ENCODE peak calls at places on chromosomes 13 and 19, in five cellular contexts. One of them, this sample, is unnamed. For H3K27me3, the result is how much of the 10 kb centered on the place peaks cover.

GRCh38 chr19:30276312-30276884 is 95.8 kb upstream of the ZNF536 start:
- DNase-seq in IMR-90: no peak
- DNase-seq in esophagus squamous epithelium: no peak
- DNase-seq in HL-60: no peak
- DNase-seq in HepG2: no peak
- DNase-seq in this sample: no peak

GRCh38 chr19:5103061-5103701 is 134.3 kb downstream of the KDM4B start:
- DNase-seq in HepG2: no peak
- DNase-seq in IMR-90: peak
- DNase-seq in HL-60: no peak
- DNase-seq in esophagus squamous epithelium: no peak
- DNase-seq in this sample: no peak

GRCh38 chr13:77530870-77531269 is 4.6 kb upstream of the SCEL start:
- DNase-seq in HepG2: no peak
- DNase-seq in IMR-90: no peak
- DNase-seq in esophagus squamous epithelium: no peak
- DNase-seq in HL-60: no peak
- DNase-seq in this sample: no peak

GRCh38 chr13:65217459-65217858 is 2012.7 kb downstream of the PCDH9 start:
- DNase-seq in esophagus squamous epithelium: no peak
- DNase-seq in HepG2: no peak
- DNase-seq in HL-60: no peak
- DNase-seq in IMR-90: no peak
- DNase-seq in this sample: no peak

GRCh38 chr13:97535619-97536018 is 101.7 kb downstream of the RAP2A start:
- DNase-seq in HepG2: no peak
- DNase-seq in IMR-90: peak
- DNase-seq in HL-60: no peak
- DNase-seq in esophagus squamous epithelium: no peak
- DNase-seq in this sample: no peak

GRCh38 chr13:30982506-30982905 is 50.0 kb downstream of the TEX26 start:
- DNase-seq in esophagus squamous epithelium: no peak
- DNase-seq in IMR-90: no peak
- DNase-seq in HL-60: no peak
- DNase-seq in HepG2: no peak
- DNase-seq in this sample: no peak

GRCh38 chr19:45528744-45529453 is 21.6 kb downstream of the VASP start:
- DNase-seq in HL-60: no peak
- DNase-seq in esophagus squamous epithelium: no peak
- DNase-seq in HepG2: no peak
- DNase-seq in IMR-90: no peak
- DNase-seq in this sample: peak

GRCh38 chr19:29379257-29379986 is 146.4 kb upstream of the VSTM2B start:
- DNase-seq in esophagus squamous epithelium: no peak
- DNase-seq in HL-60: no peak
- DNase-seq in HepG2: no peak
- DNase-seq in IMR-90: no peak
- DNase-seq in this sample: no peak

GRCh38 chr19:12331211-12331941 is 2.1 kb downstream of the ZNF563 start:
- DNase-seq in HL-60: no peak
- DNase-seq in HepG2: peak
- DNase-seq in esophagus squamous epithelium: no peak
- DNase-seq in IMR-90: no peak
- DNase-seq in this sample: no peak

GRCh38 chr13:114166381-114167131 is 12.5 kb upstream of the CFAP97D2 start:
- DNase-seq in HepG2: no peak
- DNase-seq in esophagus squamous epithelium: no peak
- DNase-seq in HL-60: no peak
- DNase-seq in IMR-90: no peak
- DNase-seq in this sample: no peak
- H3K27ac ChIP-seq in HepG2: no peak
- H3K27ac ChIP-seq in esophagus squamous epithelium: peak
- H3K27ac ChIP-seq in HL-60: no peak
- H3K27ac ChIP-seq in IMR-90: no peak
- H3K27ac ChIP-seq in this sample: no peak

GRCh38 chr13:32170841-32171240 is 139.3 kb downstream of the FRY start:
- DNase-seq in HepG2: no peak
- DNase-seq in IMR-90: no peak
- DNase-seq in HL-60: no peak
- DNase-seq in esophagus squamous epithelium: no peak
- DNase-seq in this sample: no peak
- H3K27me3 ChIP-seq in HepG2: under half
- H3K27me3 ChIP-seq in IMR-90: under half
- H3K27me3 ChIP-seq in HL-60: under half
- H3K27me3 ChIP-seq in esophagus squamous epithelium: under half
- H3K27me3 ChIP-seq in this sample: under half

DNA sequence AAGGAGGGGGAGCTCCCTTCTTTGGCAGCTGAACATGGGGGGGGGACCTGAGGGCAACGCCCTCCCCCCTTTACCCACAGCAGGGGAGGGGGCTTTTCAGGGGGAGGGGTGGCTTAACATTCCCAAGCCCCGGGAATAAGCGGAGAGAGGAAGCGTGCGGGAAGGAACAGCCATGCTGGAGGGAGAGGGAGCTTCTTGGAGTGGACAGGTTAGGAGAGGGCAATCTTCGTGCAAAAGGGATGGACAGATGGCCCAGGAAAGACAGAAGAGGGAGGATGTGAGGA is 10.8 kb downstream of the C19orf81 start:
- DNase-seq in HL-60: no peak
- DNase-seq in esophagus squamous epithelium: no peak
- DNase-seq in IMR-90: no peak
- DNase-seq in HepG2: no peak
- DNase-seq in this sample: no peak
- H3K4me3 ChIP-seq in HL-60: no peak
- H3K4me3 ChIP-seq in esophagus squamous epithelium: no peak
- H3K4me3 ChIP-seq in IMR-90: no peak
- H3K4me3 ChIP-seq in HepG2: no peak
- H3K4me3 ChIP-seq in this sample: no peak

GRCh38 chr19:56912406-56912805 is 71.9 kb upstream of the PEG3 start:
- DNase-seq in IMR-90: no peak
- DNase-seq in HL-60: no peak
- DNase-seq in HepG2: no peak
- DNase-seq in esophagus squamous epithelium: no peak
- DNase-seq in this sample: no peak
- H3K27ac ChIP-seq in IMR-90: no peak
- H3K27ac ChIP-seq in HL-60: no peak
- H3K27ac ChIP-seq in HepG2: no peak
- H3K27ac ChIP-seq in esophagus squamous epithelium: no peak
- H3K27ac ChIP-seq in this sample: no peak

GRCh38 chr19:51143486-51143885 is 1.4 kb downstream of the SIGLEC7 start:
- DNase-seq in HepG2: no peak
- DNase-seq in esophagus squamous epithelium: no peak
- DNase-seq in HL-60: no peak
- DNase-seq in IMR-90: no peak
- DNase-seq in this sample: no peak

GRCh38 chr19:51142119-51142518 is at the start of gene SIGLEC7:
- DNase-seq in HL-60: peak
- DNase-seq in IMR-90: no peak
- DNase-seq in HepG2: no peak
- DNase-seq in esophagus squamous epithelium: no peak
- DNase-seq in this sample: no peak

GRCh38 chr19:51140441-51140840 is 1.7 kb upstream of the SIGLEC7 start:
- DNase-seq in HL-60: no peak
- DNase-seq in IMR-90: no peak
- DNase-seq in HepG2: no peak
- DNase-seq in esophagus squamous epithelium: no peak
- DNase-seq in this sample: no peak

GRCh38 chr19:51139299-51140018 is 2.6 kb upstream of the SIGLEC7 start:
- DNase-seq in esophagus squamous epithelium: no peak
- DNase-seq in IMR-90: no peak
- DNase-seq in HL-60: peak
- DNase-seq in HepG2: no peak
- DNase-seq in this sample: no peak

GRCh38 chr19:51141181-51141580 is 920 bp upstream of the SIGLEC7 start:
- DNase-seq in esophagus squamous epithelium: no peak
- DNase-seq in HepG2: no peak
- DNase-seq in IMR-90: no peak
- DNase-seq in HL-60: no peak
- DNase-seq in this sample: no peak
- H3K27me3 ChIP-seq in esophagus squamous epithelium: under half
- H3K27me3 ChIP-seq in HepG2: under half
- H3K27me3 ChIP-seq in IMR-90: under half
- H3K27me3 ChIP-seq in HL-60: under half
- H3K27me3 ChIP-seq in this sample: under half

GRCh38 chr19:35049456-35049855 is 7.9 kb downstream of the HPN start:
- DNase-seq in esophagus squamous epithelium: no peak
- DNase-seq in HepG2: no peak
- DNase-seq in HL-60: no peak
- DNase-seq in IMR-90: no peak
- DNase-seq in this sample: no peak
- H3K4me3 ChIP-seq in esophagus squamous epithelium: no peak
- H3K4me3 ChIP-seq in HepG2: no peak
- H3K4me3 ChIP-seq in HL-60: no peak
- H3K4me3 ChIP-seq in IMR-90: no peak
- H3K4me3 ChIP-seq in this sample: no peak

GRCh38 chr19:47730521-47730889 is 14.8 kb upstream of the NOP53 start:
- DNase-seq in IMR-90: no peak
- DNase-seq in HepG2: no peak
- DNase-seq in HL-60: no peak
- DNase-seq in esophagus squamous epithelium: no peak
- DNase-seq in this sample: no peak
- H3K27ac ChIP-seq in IMR-90: no peak
- H3K27ac ChIP-seq in HepG2: no peak
- H3K27ac ChIP-seq in HL-60: no peak
- H3K27ac ChIP-seq in esophagus squamous epithelium: peak
- H3K27ac ChIP-seq in this sample: no peak

GRCh38 chr19:3358392-3358918 is 7.9 kb upstream of the NFIC start:
- DNase-seq in HepG2: no peak
- DNase-seq in IMR-90: no peak
- DNase-seq in HL-60: no peak
- DNase-seq in esophagus squamous epithelium: no peak
- DNase-seq in this sample: no peak

GRCh38 chr19:3360494-3361383 is 5.6 kb upstream of the NFIC start:
- DNase-seq in esophagus squamous epithelium: no peak
- DNase-seq in HL-60: peak
- DNase-seq in HepG2: no peak
- DNase-seq in IMR-90: no peak
- DNase-seq in this sample: peak

GRCh38 chr19:3361384-3362216 is 4.8 kb upstream of the NFIC start:
- DNase-seq in esophagus squamous epithelium: no peak
- DNase-seq in HL-60: no peak
- DNase-seq in HepG2: no peak
- DNase-seq in IMR-90: no peak
- DNase-seq in this sample: no peak

GRCh38 chr19:3358919-3359849 is 7.2 kb upstream of the NFIC start:
- DNase-seq in HepG2: no peak
- DNase-seq in esophagus squamous epithelium: no peak
- DNase-seq in IMR-90: peak
- DNase-seq in HL-60: no peak
- DNase-seq in this sample: peak

DNA sequence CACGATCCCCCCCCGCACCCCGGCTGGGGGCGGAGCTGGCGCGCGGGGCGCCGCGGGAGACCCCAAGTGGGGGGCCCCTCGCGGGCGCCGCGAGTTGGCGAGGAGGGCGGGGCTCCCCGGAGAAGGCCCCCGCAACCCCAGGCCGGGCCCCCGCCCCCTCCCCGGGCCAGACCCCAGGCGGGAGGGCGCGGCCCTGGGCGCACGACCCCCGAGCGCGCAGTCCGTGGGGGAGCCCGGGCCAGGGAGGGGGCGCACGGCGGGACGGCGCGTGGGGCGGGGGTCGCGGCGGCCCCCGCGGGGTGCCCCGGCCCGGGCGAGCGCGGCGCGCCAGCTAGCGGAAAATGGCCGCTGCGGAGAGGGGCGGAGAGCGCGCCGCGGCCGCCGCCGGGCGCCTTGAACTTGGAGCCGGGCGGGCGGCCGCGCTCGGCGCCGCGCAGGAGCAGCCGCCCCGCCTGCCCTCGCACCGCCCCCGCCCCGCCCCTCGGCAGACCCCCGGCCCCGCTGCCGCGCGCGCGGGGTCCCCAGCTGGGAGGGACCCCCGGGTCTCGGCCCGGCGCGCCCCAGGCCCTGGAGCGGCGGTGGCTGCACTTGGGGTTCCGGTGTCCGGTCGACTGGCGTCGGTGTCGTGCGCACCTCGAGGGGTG is 6.4 kb upstream of the NFIC start:
- DNase-seq in esophagus squamous epithelium: no peak
- DNase-seq in HL-60: no peak
- DNase-seq in HepG2: no peak
- DNase-seq in IMR-90: no peak
- DNase-seq in this sample: no peak
- H3K27me3 ChIP-seq in esophagus squamous epithelium: under half
- H3K27me3 ChIP-seq in HL-60: under half
- H3K27me3 ChIP-seq in HepG2: under half
- H3K27me3 ChIP-seq in IMR-90: under half
- H3K27me3 ChIP-seq in this sample: under half

This sample was measured in small intestine.